ENCODE peak calls at places on chromosome 7, in nine cellular contexts. R is upper lobe of right lung; L is MM.1S; A is CD8-positive, alpha-beta T cell; E is lower lobe of right lung; G is NB4; V is foreskin fibroblast; N is thoracic aorta; D is RWPE2. F is an unnamed sample.

GRCh38 chr7:51082096-51082840 is 234.3 kb downstream of the COBL start:
- DNase-seq in D (no peak), V (no peak), R (no peak), E (no peak), L (no peak), A (no peak), N (no peak), G (no peak), F (no peak)

GRCh38 chr7:140667476-140667875 is 5.3 kb upstream of the ADCK2 start:
- DNase-seq in G (no peak), V (no peak), L (no peak), A (no peak), R (no peak), D (no peak), E (no peak), N (no peak), F (peak; percentile 25)

GRCh38 chr7:129421717-129422250 is 12.4 kb upstream of the STRIP2 start:
- DNase-seq in D (no peak), G (no peak), V (no peak), L (no peak), R (no peak), E (no peak), A (no peak), N (no peak), F (no peak)

GRCh38 chr7:152520861-152521302 is 85.1 kb upstream of the KMT2C start:
- DNase-seq in D (no peak), E (no peak), A (no peak), V (no peak), L (peak; percentile 75), G (no peak), N (no peak), R (no peak), F (no peak)

GRCh38 chr7:105131890-105132289 is 117.9 kb downstream of the KMT2E start:
- DNase-seq in E (no peak), A (no peak), R (no peak), L (no peak), D (no peak), V (no peak), N (no peak), G (no peak), F (no peak)

GRCh38 chr7:23385120-23385519 is 85.2 kb downstream of the IGF2BP3 start:
- DNase-seq in A (no peak), E (no peak), G (no peak), L (no peak), V (no peak), D (no peak), N (no peak), R (no peak), F (no peak)

GRCh38 chr7:92667816-92668540 is 77.8 kb upstream of the FAM133B start:
- DNase-seq in D (no peak), E (no peak), R (no peak), G (no peak), V (peak; percentile 60), N (no peak), A (no peak), L (no peak), F (peak; percentile 66)

GRCh38 chr7:39746162-39746782 is 122.9 kb downstream of the RALA start:
- DNase-seq in E (peak; percentile 68), G (peak; percentile 76), A (peak; percentile 49), D (no peak), R (peak; percentile 72), L (peak; percentile 55), V (peak; percentile 93), N (peak; percentile 31), F (peak; percentile 85)

GRCh38 chr7:42012786-42013360 is 224.1 kb downstream of the GLI3 start:
- DNase-seq in N (no peak), D (no peak), A (no peak), E (no peak), V (no peak), G (no peak), R (no peak), L (no peak), F (no peak)

GRCh38 chr7:24573554-24574338 is 494 bp downstream of the PALS2 start:
- DNase-seq in E (peak; percentile 60), D (peak; percentile 73), V (peak; percentile 75), A (no peak), L (peak; percentile 68), R (peak; percentile 77), N (no peak), G (peak; percentile 77), F (peak; percentile 67)

GRCh38 chr7:92496876-92497275 is 19.1 kb upstream of the ERVW-1 start:
- DNase-seq in N (no peak), E (no peak), D (no peak), G (no peak), L (no peak), V (peak; percentile 11), R (no peak), A (no peak), F (peak; percentile 6)

GRCh38 chr7:105268056-105268455 is 120.7 kb downstream of the SRPK2 start:
- DNase-seq in V (peak; percentile 73), E (no peak), G (peak; percentile 37), D (no peak), A (no peak), R (no peak), N (no peak), L (no peak), F (peak; percentile 96)

GRCh38 chr7:148274118-148274517 is 316.4 kb upstream of the C7orf33 start:
- DNase-seq in N (no peak), G (no peak), V (no peak), L (no peak), E (no peak), R (no peak), A (no peak), D (no peak), F (no peak)

GRCh38 chr7:151051108-151051507 is 2.8 kb downstream of the ASIC3 start:
- DNase-seq in R (peak; percentile 79), E (peak; percentile 72), G (peak; percentile 90), D (no peak), N (no peak), V (peak; percentile 90), A (peak; percentile 28), L (peak; percentile 33), F (peak; percentile 84)

GRCh38 chr7:151598045-151598444 is 78.3 kb upstream of the RHEB start:
- DNase-seq in N (no peak), E (no peak), V (peak; percentile 82), R (no peak), L (no peak), G (no peak), D (peak; percentile 79), A (no peak), F (peak; percentile 73)

GRCh38 chr7:520503-521161 is 986 bp upstream of the PDGFA start:
- DNase-seq in A (no peak), D (no peak), L (no peak), E (no peak), R (no peak), G (no peak), N (no peak), V (peak; percentile 43), F (no peak)

GRCh38 chr7:519974-520458 is 370 bp upstream of the PDGFA start:
- DNase-seq in L (no peak), N (no peak), G (peak; percentile 53), R (peak; percentile 84), E (peak; percentile 72), V (peak; percentile 82), D (no peak), A (no peak), F (peak; percentile 63)

GRCh38 chr7:517848-518629 is 1.6 kb downstream of the PDGFA start:
- DNase-seq in E (peak; percentile 80), G (no peak), L (no peak), N (no peak), V (peak; percentile 83), R (peak; percentile 82), A (no peak), D (no peak), F (peak; percentile 73)

GRCh38 chr7:519429-519973 is at the start of gene PDGFA:
- DNase-seq in D (no peak), V (peak; percentile 71), L (no peak), E (no peak), R (no peak), N (no peak), G (peak; percentile 64), A (no peak), F (peak; percentile 68)

GRCh38 chr7:518630-519428 is 817 bp downstream of the PDGFA start:
- DNase-seq in L (no peak), V (peak; percentile 86), R (peak; percentile 93), G (peak; percentile 65), N (no peak), E (peak; percentile 87), D (no peak), A (no peak), F (peak; percentile 90)
- H3K4me3 ChIP-seq in L (no peak overlapping the region), V (peak overlapping the region; percentile 63), R (peak overlapping the region; percentile 57), G (no peak overlapping the region), N (peak overlapping the region; percentile 100), E (peak overlapping the region; percentile 73), D (peak overlapping the region; percentile 72), A (peak overlapping the region; percentile 30), F (peak overlapping the region; percentile 73)

GRCh38 chr7:4157651-4158050 is 524.4 kb upstream of the FOXK1 start:
- DNase-seq in G (no peak), V (no peak), L (no peak), R (no peak), D (no peak), N (no peak), A (no peak), E (no peak), F (no peak)
- TF ChIP-seq CTCF in G (no peak), V (no peak), L (no peak), R (no peak), D (no peak), N (no peak), A (no peak), E (no peak), F (no peak)

GRCh38 chr7:16365177-16365576 is 56.2 kb downstream of the CRPPA start:
- DNase-seq in N (no peak), D (no peak), G (no peak), R (no peak), A (no peak), V (peak; percentile 15), L (no peak), E (no peak), F (peak; percentile 38)

GRCh38 chr7:16369851-16370250 is 51.5 kb downstream of the CRPPA start:
- DNase-seq in D (no peak), A (no peak), G (no peak), N (no peak), L (no peak), E (no peak), V (no peak), R (no peak), F (no peak)

GRCh38 chr7:16367115-16367514 is 54.2 kb downstream of the CRPPA start:
- DNase-seq in G (no peak), L (no peak), N (no peak), A (no peak), D (no peak), V (no peak), R (no peak), E (no peak), F (no peak)

DNA sequence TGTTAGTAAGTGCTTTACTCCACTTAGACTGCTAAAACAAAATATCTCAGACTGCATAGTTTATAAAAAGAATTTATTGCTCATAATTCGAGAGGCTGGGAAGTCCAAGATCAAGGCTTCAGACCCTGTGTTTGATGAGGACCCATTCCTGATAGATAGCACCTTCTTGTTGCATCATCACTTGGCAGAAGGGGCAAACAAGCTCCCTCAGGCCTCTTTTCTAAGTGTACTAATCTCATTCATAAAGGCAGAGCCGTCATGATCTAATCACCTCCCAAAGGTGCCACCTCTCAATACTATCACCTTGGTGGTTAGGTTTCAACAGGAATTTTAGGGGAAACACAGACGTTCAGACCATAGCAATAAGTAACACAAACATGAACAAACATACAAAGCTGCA is 55.4 kb downstream of the CRPPA start:
- DNase-seq in L (no peak), G (no peak), R (no peak), D (no peak), N (no peak), E (no peak), A (no peak), V (no peak), F (no peak)
- H3K4me3 ChIP-seq in L (no peak overlapping the region), G (no peak overlapping the region), R (no peak overlapping the region), D (no peak overlapping the region), N (no peak overlapping the region), E (no peak overlapping the region), A (no peak overlapping the region), V (no peak overlapping the region), F (no peak overlapping the region)

GRCh38 chr7:88344956-88345832 is 38.5 kb upstream of the STEAP4 start:
- DNase-seq in A (no peak), V (peak; percentile 77), N (no peak), R (peak; percentile 80), G (peak; percentile 46), D (no peak), L (no peak), E (peak; percentile 74), F (peak; percentile 51)
- TF ChIP-seq CTCF in A (no peak), V (peak; percentile 45), N (no peak), R (peak; percentile 53), G (peak; percentile 49), D (peak; percentile 60), L (no peak), E (peak; percentile 50), F (peak; percentile 66)

F was measured in epithelial cell of esophagus.